ENCODE peak calls at places on chromosomes 6 and 20, in six cellular contexts. C is HepG2, Y is left ventricle myocardium inferior, Q is mammary epithelial cell, I is uterus, X is IMR-90. Z is an unnamed sample.

GRCh38 chr20:50172347-50173013 is 18.1 kb upstream of the CEBPB start:
- DNase-seq in C (peak; percentile 97), I (peak; percentile 83), Y (peak; percentile 92), Q (peak; percentile 79), X (peak; percentile 65), Z (peak; percentile 82)

GRCh38 chr20:48586728-48587127 is 241.1 kb downstream of the PREX1 start:
- DNase-seq in X (no peak), Q (no peak), Y (no peak), I (no peak), C (no peak), Z (no peak)

GRCh38 chr6:147944122-147944521 is 398.5 kb upstream of the SASH1 start:
- DNase-seq in X (no peak), Q (no peak), I (no peak), Y (no peak), C (no peak), Z (no peak)

GRCh38 chr6:25404693-25405169 is 125.6 kb downstream of the CARMIL1 start:
- DNase-seq in X (no peak), C (no peak), Y (no peak), Q (no peak), I (no peak), Z (no peak)

GRCh38 chr20:8756410-8756809 is 312.5 kb upstream of the PLCB4 start:
- DNase-seq in I (no peak), Q (peak; percentile 23), C (peak; percentile 60), X (peak; percentile 96), Y (no peak), Z (no peak)

GRCh38 chr6:87789198-87789899 is 87.3 kb upstream of the AKIRIN2 start:
- DNase-seq in I (no peak), C (peak; percentile 93), Q (peak; percentile 89), Y (no peak), X (peak; percentile 46), Z (no peak)

GRCh38 chr6:25652007-25652515 is at the start of gene SCGN:
- DNase-seq in Y (peak; percentile 60), Q (peak; percentile 67), C (peak; percentile 55), I (no peak), X (peak; percentile 36), Z (peak; percentile 76)

GRCh38 chr6:141415896-141416295 is 716.8 kb upstream of the GJE1 start:
- DNase-seq in Y (no peak), X (peak; percentile 36), Q (no peak), I (no peak), C (no peak), Z (no peak)

GRCh38 chr20:57364451-57364850 is 13.4 kb downstream of the RAE1 start:
- DNase-seq in C (no peak), Y (no peak), Q (no peak), I (no peak), X (no peak), Z (no peak)

GRCh38 chr6:124917769-124918168 is 44.5 kb upstream of the RNF217 start:
- DNase-seq in Y (no peak), Q (no peak), C (no peak), X (no peak), I (no peak), Z (no peak)

GRCh38 chr6:39080246-39080875 is 31.8 kb downstream of the GLP1R start:
- DNase-seq in Y (no peak), X (no peak), I (no peak), C (no peak), Q (no peak), Z (peak; percentile 8)

GRCh38 chr6:162733489-162733888 is 5.7 kb downstream of the PACRG start:
- DNase-seq in X (no peak), I (no peak), Y (no peak), C (no peak), Q (no peak), Z (no peak)

GRCh38 chr6:32852844-32853540 is 512 bp downstream of the TAP1 start:
- DNase-seq in X (peak; percentile 18), Y (peak; percentile 42), C (no peak), I (peak; percentile 50), Q (peak; percentile 59), Z (peak; percentile 48)

GRCh38 chr6:7341989-7342742 is 29.2 kb upstream of the SSR1 start:
- DNase-seq in Y (no peak), C (peak; percentile 91), Q (no peak), I (no peak), X (no peak), Z (no peak)

GRCh38 chr6:148329568-148330299 is 12.9 kb upstream of the SASH1 start:
- DNase-seq in X (peak; percentile 89), C (no peak), Y (no peak), I (no peak), Q (peak; percentile 73), Z (no peak)

GRCh38 chr20:19589731-19590362 is 168.2 kb upstream of the RIN2 start:
- DNase-seq in Y (no peak), I (no peak), C (no peak), X (no peak), Q (no peak), Z (no peak)

GRCh38 chr20:2745060-2745910 is 52.7 kb downstream of the EBF4 start:
- DNase-seq in Q (no peak), Y (no peak), X (no peak), C (no peak), I (no peak), Z (no peak)

GRCh38 chr20:11261533-11262000 is 587.8 kb upstream of the JAG1 start:
- DNase-seq in Y (no peak), Q (peak; percentile 98), X (peak; percentile 95), C (no peak), I (no peak), Z (no peak)

GRCh38 chr6:30814137-30815084 is 69.9 kb upstream of the DDR1 start:
- DNase-seq in C (no peak), I (peak; percentile 32), Q (peak; percentile 88), X (peak; percentile 84), Y (no peak), Z (no peak)

GRCh38 chr6:13425971-13426931 is 61.1 kb downstream of the GFOD1 start:
- DNase-seq in I (no peak), Q (peak; percentile 68), X (peak; percentile 77), Y (no peak), C (no peak), Z (no peak)

GRCh38 chr6:19289408-19289967 is 547.7 kb upstream of the ID4 start:
- DNase-seq in C (no peak), Q (peak; percentile 32), I (no peak), X (no peak), Y (no peak), Z (no peak)

GRCh38 chr6:34243131-34243771 is 5.6 kb downstream of the SMIM29 start:
- DNase-seq in X (peak; percentile 77), Y (no peak), I (no peak), Q (no peak), C (no peak), Z (peak; percentile 8)

GRCh38 chr6:106591111-106591825 is 38.0 kb downstream of the RTN4IP1 start:
- DNase-seq in Q (peak; percentile 60), C (peak; percentile 15), Y (no peak), X (peak; percentile 88), I (no peak), Z (no peak)

GRCh38 chr6:41497994-41498393 is 48.2 kb upstream of the FOXP4 start:
- DNase-seq in C (no peak), Q (peak; percentile 39), X (peak; percentile 72), Y (no peak), I (peak; percentile 47), Z (no peak)

GRCh38 chr20:4919047-4919704 is 82.1 kb downstream of the SLC23A2 start:
- DNase-seq in X (no peak), Q (no peak), C (no peak), I (no peak), Y (no peak), Z (no peak)

GRCh38 chr20:4920131-4920530 is 81.2 kb downstream of the SLC23A2 start:
- DNase-seq in Y (no peak), X (no peak), C (no peak), Q (no peak), I (no peak), Z (no peak)

GRCh38 chr20:4924032-4924431 is 77.3 kb downstream of the SLC23A2 start:
- DNase-seq in C (no peak), Q (no peak), Y (no peak), I (no peak), X (no peak), Z (no peak)

GRCh38 chr20:4920655-4921054 is 80.7 kb downstream of the SLC23A2 start:
- DNase-seq in X (no peak), Q (no peak), Y (no peak), C (no peak), I (no peak), Z (no peak)

GRCh38 chr20:4922186-4922585 is 79.1 kb downstream of the SLC23A2 start:
- DNase-seq in I (no peak), Y (no peak), C (peak; percentile 49), X (no peak), Q (no peak), Z (no peak)
- H3K36me3 ChIP-seq in I (no peaks in the 10 kb centered on the region), Y (no peaks in the 10 kb centered on the region), C (peaks cover 34% of the 10 kb centered on the region), X (peaks cover 1% of the 10 kb centered on the region), Q (no peaks in the 10 kb centered on the region), Z (peaks cover 9% of the 10 kb centered on the region)

DNA sequence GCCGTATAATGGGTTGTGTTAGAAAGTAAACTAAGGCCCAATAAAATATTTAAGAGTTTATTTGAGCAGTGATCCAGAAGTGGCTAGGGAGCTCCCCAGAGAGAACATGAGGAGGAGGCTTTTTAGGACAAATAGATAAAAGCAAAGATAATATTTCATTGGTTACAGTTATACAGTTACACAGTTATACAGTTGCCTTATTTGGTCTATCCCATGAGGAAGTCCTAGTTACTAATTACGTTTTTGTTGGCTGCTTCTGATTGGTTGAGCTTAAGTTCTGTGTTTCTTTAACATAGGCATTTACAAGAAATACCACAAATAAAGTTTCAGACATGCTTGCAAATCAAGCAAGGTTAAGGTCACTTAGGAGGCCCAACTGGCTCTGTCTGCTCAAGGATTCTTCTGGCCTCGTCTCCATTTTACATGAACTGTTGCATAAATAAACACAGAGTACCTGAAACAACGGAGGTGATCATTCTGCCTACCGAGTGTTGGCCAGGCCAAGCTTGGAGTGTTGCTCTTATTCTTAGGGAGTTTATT is 7.0 kb downstream of the UBD start:
- DNase-seq in X (peak; percentile 79), C (no peak), I (no peak), Y (no peak), Q (peak; percentile 53), Z (no peak)
- H3K4me3 ChIP-seq in X (no peak overlapping the region), C (no peak overlapping the region), I (peak overlapping the region; percentile 23), Y (peak overlapping the region; percentile 65), Q (no peak overlapping the region), Z (no peak overlapping the region)

DNA sequence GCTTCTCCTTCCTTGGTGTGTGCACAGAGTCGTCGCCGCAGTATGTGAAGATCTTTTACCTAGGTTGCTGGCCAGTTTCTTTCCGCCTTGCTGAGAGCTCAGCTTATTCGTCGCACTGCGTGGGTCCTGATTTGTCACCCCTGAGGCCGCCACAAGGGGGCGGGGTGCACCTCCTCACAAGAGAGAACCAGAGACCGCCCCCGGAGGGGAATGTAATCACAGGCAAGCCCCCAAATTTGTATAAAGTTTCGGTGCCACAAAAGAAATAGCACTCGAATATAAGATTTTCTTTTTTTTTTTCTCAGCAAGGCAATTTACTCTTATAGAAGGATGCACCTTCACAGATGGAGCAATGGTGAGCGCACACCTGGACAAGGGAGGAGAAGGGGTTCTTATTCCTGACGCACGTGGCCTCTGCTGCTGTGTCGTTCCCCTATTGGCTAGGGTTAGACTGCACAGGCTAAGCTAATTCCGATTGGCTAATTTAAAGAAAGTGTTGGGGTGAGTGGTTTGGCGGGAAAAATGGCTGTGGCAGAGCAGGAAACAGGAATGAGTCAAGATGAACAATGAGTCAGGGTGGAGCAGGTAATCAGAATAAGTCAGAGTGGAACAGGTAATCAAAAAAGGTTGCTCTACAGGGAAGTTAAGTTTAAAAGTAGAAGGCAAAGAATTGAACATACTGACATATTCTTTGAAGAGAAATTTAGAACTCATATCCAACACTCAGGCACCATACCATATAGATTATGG is 19.5 kb downstream of the NCOA3 start:
- DNase-seq in Q (peak; percentile 43), X (no peak), C (no peak), I (no peak), Y (no peak), Z (peak; percentile 25)
- TF ChIP-seq CTCF in Q (no peak), X (no peak), C (peak; percentile 77), I (no peak), Y (peak; percentile 23), Z (no peak)

GRCh38 chr20:63700199-63701050 is 4.0 kb downstream of the TNFRSF6B start:
- DNase-seq in I (no peak), C (no peak), X (no peak), Y (no peak), Q (no peak), Z (no peak)
- H3K36me3 ChIP-seq in I (no peaks in the 10 kb centered on the region), C (peaks cover 10% of the 10 kb centered on the region), X (peaks cover 22% of the 10 kb centered on the region), Y (peaks cover 26% of the 10 kb centered on the region), Q (peaks cover 2% of the 10 kb centered on the region), Z (peaks cover 42% of the 10 kb centered on the region)